ENCODE peak calls at places on chromosomes 12 and 14, in five cellular contexts. F, N, I, L and Z are unnamed samples. For H3K27me3, the result is how much of the 10 kb centered on the place peaks cover.

GRCh38 chr12:124470139-124470538 is 97.3 kb downstream of the NCOR2 start:
- DNase-seq in F (no peak), N (no peak), I (no peak), L (no peak), Z (no peak)

GRCh38 chr12:129773170-129773493 is 130.7 kb downstream of the TMEM132D start:
- DNase-seq in F (no peak), N (no peak), I (no peak), L (no peak), Z (no peak)

GRCh38 chr12:114735680-114736374 is 51.9 kb upstream of the TBX3 start:
- DNase-seq in F (no peak), N (no peak), I (no peak), L (no peak), Z (no peak)

GRCh38 chr14:97442363-97442762 is 645.2 kb downstream of the VRK1 start:
- DNase-seq in F (no peak), N (no peak), I (no peak), L (no peak), Z (no peak)

GRCh38 chr12:106580671-106581508 is 1.9 kb upstream of the RFX4 start:
- DNase-seq in F (no peak), N (no peak), I (no peak), L (no peak), Z (no peak)

GRCh38 chr14:89956294-89957009 is 725 bp downstream of the TDP1 start:
- DNase-seq in F (peak), N (peak), I (peak), L (no peak), Z (peak)

GRCh38 chr14:73768107-73768506 is 53.9 kb upstream of the PNMA1 start:
- DNase-seq in F (no peak), N (no peak), I (no peak), L (no peak), Z (no peak)

GRCh38 chr12:6228535-6229223 is 28.5 kb downstream of the CD9 start:
- DNase-seq in F (no peak), N (no peak), I (peak), L (no peak), Z (no peak)

GRCh38 chr12:89748791-89749190 is 40.2 kb upstream of the ATP2B1 start:
- DNase-seq in F (no peak), N (no peak), I (no peak), L (no peak), Z (no peak)

GRCh38 chr14:44180975-44181374 is 326.1 kb downstream of the FSCB start:
- DNase-seq in F (no peak), N (no peak), I (no peak), L (no peak), Z (no peak)

GRCh38 chr14:24072436-24072835 is 1.1 kb downstream of the CPNE6 start:
- DNase-seq in F (no peak), N (no peak), I (no peak), L (no peak), Z (no peak)

DNA sequence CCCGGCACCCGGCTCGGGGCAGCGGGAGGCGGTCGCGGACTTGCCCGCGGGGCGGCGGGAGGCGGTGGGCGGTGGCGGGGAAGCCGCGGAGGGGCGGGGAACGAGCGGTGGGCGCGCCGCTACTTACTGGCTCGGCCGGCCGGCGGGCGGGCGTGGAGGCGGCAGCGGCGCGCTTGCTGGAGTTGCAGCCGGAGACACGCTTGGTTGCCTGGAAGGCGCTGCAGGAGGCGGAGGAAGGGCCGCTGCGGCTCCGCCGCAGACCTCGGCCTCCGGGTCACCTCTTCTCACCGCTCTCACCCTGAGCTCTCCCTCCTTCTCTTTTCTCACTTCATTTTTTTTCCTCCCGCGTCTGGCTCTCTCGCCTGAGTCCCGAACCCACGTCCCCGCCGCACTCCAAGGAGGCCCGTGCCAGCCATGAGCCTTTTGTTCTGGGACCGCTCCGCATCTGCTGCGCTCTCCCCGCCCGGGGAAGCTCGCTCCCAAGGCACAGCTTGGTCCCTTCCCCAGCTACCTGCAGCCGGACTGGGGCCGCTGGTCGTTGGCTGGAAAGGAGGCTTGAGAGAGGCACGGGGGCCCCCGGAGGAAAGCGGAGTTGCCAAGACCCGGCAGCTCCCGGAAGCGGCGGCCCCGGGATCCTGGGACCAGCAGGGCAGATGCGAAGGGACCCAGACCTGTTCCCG is 591 bp upstream of the KCNK10 start:
- DNase-seq in F (no peak), N (no peak), I (no peak), L (no peak), Z (peak)
- H3K27me3 ChIP-seq in F (under half), N (under half), I (half or more), L (under half), Z (under half)

GRCh38 chr14:32847867-32848266 is 90.8 kb upstream of the NPAS3 start:
- DNase-seq in F (no peak), N (no peak), I (no peak), L (no peak), Z (no peak)
- H3K4me3 ChIP-seq in F (no peak), N (no peak), I (no peak), L (no peak), Z (no peak)

GRCh38 chr14:36517242-36518030 is 2.6 kb downstream of the NKX2-1 start:
- DNase-seq in F (no peak), N (no peak), I (no peak), L (no peak), Z (no peak)

GRCh38 chr14:36518586-36519430 is 1.2 kb downstream of the NKX2-1 start:
- DNase-seq in F (no peak), N (no peak), I (no peak), L (no peak), Z (no peak)

GRCh38 chr14:36516719-36517241 is 3.3 kb downstream of the NKX2-1 start:
- DNase-seq in F (no peak), N (no peak), I (no peak), L (no peak), Z (no peak)

GRCh38 chr14:36519431-36520321 is at the start of gene NKX2-1:
- DNase-seq in F (no peak), N (no peak), I (no peak), L (no peak), Z (peak)

DNA sequence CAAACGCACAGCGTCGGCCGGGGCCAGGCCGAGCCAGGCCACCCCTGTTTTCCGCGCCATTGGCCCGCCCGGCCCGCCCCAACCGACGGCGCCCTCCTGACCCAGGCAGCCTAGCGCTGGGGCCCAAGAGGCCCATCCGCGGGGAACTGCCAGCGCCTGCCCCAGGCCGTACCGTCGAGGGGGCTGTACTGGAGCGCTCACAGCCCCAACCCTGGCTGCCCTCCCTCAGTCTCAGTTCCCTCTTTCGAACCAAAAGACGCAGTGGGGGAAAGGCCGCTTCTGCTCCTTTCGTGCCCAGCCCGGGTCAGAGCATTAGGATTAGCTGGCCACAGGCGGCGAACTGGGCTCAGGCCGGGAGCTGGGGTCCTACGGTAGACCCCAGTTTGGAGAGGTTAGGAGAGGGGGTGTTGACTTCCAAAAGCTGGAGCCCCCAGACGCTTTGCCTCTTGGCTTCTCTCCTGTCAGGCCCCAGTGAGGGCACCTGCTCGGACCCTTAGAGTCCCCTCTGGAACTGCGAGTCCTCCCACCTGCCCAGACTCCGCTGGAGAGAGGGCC is 1.9 kb downstream of the NKX2-1 start:
- DNase-seq in F (no peak), N (no peak), I (no peak), L (no peak), Z (no peak)
- H3K27me3 ChIP-seq in F (under half), N (under half), I (half or more), L (under half), Z (under half)

GRCh38 chr14:65954915-65955314 is 531.3 kb upstream of the CCDC196 start:
- DNase-seq in F (no peak), N (no peak), I (no peak), L (no peak), Z (no peak)
- H3K4me3 ChIP-seq in F (no peak), N (no peak), I (no peak), L (no peak), Z (no peak)

GRCh38 chr14:103157969-103158368 is 34.7 kb downstream of the TNFAIP2 start:
- DNase-seq in F (no peak), N (no peak), I (no peak), L (no peak), Z (no peak)

GRCh38 chr14:103160321-103161053 is 37.2 kb downstream of the TNFAIP2 start:
- DNase-seq in F (peak), N (no peak), I (no peak), L (no peak), Z (no peak)

GRCh38 chr14:103156733-103157411 is 33.6 kb downstream of the TNFAIP2 start:
- DNase-seq in F (no peak), N (no peak), I (no peak), L (no peak), Z (no peak)

GRCh38 chr14:103161054-103161397 is 37.8 kb downstream of the TNFAIP2 start:
- DNase-seq in F (no peak), N (no peak), I (no peak), L (no peak), Z (no peak)

DNA sequence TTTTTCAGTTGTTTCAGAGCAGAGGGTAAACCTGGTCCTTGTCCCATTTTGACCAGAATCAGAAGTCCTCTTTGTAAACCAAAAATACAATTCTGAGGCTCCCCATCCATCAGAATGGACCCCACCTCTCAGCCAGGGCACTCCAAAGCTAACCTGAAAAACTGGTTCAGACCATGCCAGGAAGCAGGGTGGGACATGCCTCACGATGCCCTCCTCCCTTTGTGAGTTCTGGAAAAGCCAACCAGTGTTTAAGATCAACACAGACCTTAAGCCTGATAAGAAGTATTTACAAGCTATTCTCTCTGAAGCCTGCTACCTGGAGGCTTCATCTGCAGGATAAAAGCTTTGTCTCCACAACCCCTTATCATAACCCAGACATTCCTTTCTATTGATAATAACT is 35.4 kb downstream of the TNFAIP2 start:
- DNase-seq in F (no peak), N (no peak), I (no peak), L (no peak), Z (no peak)
- H3K27me3 ChIP-seq in F (under half), N (under half), I (under half), L (under half), Z (under half)

GRCh38 chr12:59646636-59647035 is 50.8 kb downstream of the SLC16A7 start:
- DNase-seq in F (no peak), N (no peak), I (no peak), L (no peak), Z (no peak)

GRCh38 chr12:59652098-59652497 is 56.3 kb downstream of the SLC16A7 start:
- DNase-seq in F (no peak), N (no peak), I (no peak), L (no peak), Z (no peak)

GRCh38 chr12:59650594-59651229 is 54.9 kb downstream of the SLC16A7 start:
- DNase-seq in F (no peak), N (no peak), I (no peak), L (no peak), Z (no peak)

GRCh38 chr12:59651230-59651920 is 55.5 kb downstream of the SLC16A7 start:
- DNase-seq in F (no peak), N (no peak), I (no peak), L (no peak), Z (no peak)

DNA sequence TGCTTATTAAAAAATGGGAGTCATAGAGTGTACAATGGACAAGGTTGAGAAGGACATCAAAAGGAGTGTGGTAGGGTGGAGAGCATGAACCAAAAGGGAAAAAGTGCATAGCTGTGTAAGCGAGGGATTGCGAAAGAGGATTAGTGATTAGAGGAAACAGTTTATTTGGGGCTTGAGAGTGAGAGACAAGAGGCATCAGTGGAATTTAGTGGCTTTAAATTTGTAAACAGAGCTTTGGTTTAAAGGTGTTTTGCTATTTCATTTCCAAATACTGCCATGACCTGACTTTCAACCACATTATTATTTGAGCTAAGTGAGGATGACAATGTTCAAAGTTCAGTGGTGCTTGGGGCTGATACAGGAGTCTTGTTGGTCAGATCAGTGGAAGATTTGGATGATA is 53.4 kb downstream of the SLC16A7 start:
- DNase-seq in F (no peak), N (no peak), I (no peak), L (no peak), Z (no peak)
- H3K4me3 ChIP-seq in F (no peak), N (no peak), I (no peak), L (no peak), Z (no peak)

GRCh38 chr14:36591482-36591881 is 9.1 kb upstream of the NKX2-8 start:
- DNase-seq in F (no peak), N (no peak), I (no peak), L (no peak), Z (no peak)
- H3K27me3 ChIP-seq in F (under half), N (under half), I (half or more), L (under half), Z (under half)

GRCh38 chr12:15688202-15688736 is 100.9 kb downstream of the EPS8 start:
- DNase-seq in F (no peak), N (peak), I (peak), L (no peak), Z (peak)
- H3K4me3 ChIP-seq in F (no peak), N (peak), I (no peak), L (no peak), Z (peak)